ENCODE peak calls at places on chromosomes 16 and 17, in seven cellular contexts. C is stimulated activated CD4-positive, alpha-beta T cell treated with anti-CD3 and anti-CD28 coated beads, Interleukin-2, amount 100 ng/mL, for 48 hours; O is left cardiac atrium; A is A549; V is D341Med; F is stimulated activated CD8-positive, alpha-beta memory T cell treated with anti-CD3 and anti-CD28 coated beads, Interleukin-12 subunit alpha, Interleukin-12 subunit beta, amount 100 ng/mL, for 4 hours; T is H54. D is an unnamed sample.
A peak's percentile ranks its signal among the peaks of the same experiment; 100 is the strongest.

GRCh38 chr17:2700491-2701141 is 10.9 kb downstream of the CLUH start:
- DNase-seq in O (no peak), V (peak; percentile 17), C (no peak), T (no peak), F (no peak), A (no peak), D (no peak)

GRCh38 chr17:28807925-28808641 is 34.5 kb downstream of the FAM222B start:
- DNase-seq in C (no peak), A (peak; percentile 57), T (peak; percentile 23), F (no peak), O (no peak), V (no peak), D (no peak)

GRCh38 chr17:62756198-62756597 is 51.9 kb downstream of the MARCHF10 start:
- DNase-seq in T (no peak), F (no peak), O (no peak), A (no peak), V (no peak), C (no peak), D (no peak)

GRCh38 chr16:89268585-89268984 is 51.1 kb downstream of the ZNF778 start:
- DNase-seq in T (no peak), V (peak; percentile 14), A (no peak), F (no peak), O (no peak), C (no peak), D (no peak)

GRCh38 chr17:75069783-75070182 is 18.0 kb upstream of the SLC16A5 start:
- DNase-seq in C (no peak), F (no peak), T (peak; percentile 61), V (peak; percentile 66), O (no peak), A (peak; percentile 78), D (no peak)

GRCh38 chr16:84907575-84907974 is 87.8 kb downstream of the CRISPLD2 start:
- DNase-seq in T (no peak), C (no peak), O (peak; percentile 48), V (no peak), A (no peak), F (no peak), D (no peak)

GRCh38 chr16:29687755-29688154 is 8.8 kb downstream of the QPRT start:
- DNase-seq in V (no peak), C (no peak), F (no peak), O (no peak), A (no peak), T (no peak), D (no peak)

GRCh38 chr16:53581784-53582183 is 78.8 kb upstream of the AKTIP start:
- DNase-seq in T (no peak), F (no peak), O (no peak), A (no peak), C (no peak), V (no peak), D (no peak)

GRCh38 chr17:75208161-75208560 is 2.7 kb downstream of the NUP85 start:
- DNase-seq in C (no peak), O (no peak), A (no peak), T (no peak), F (no peak), V (no peak), D (no peak)

GRCh38 chr17:17084941-17085340 is 42.7 kb downstream of the MPRIP start:
- DNase-seq in T (no peak), V (no peak), F (no peak), O (peak; percentile 2), C (no peak), A (no peak), D (no peak)

GRCh38 chr16:27302126-27302525 is 11.6 kb upstream of the IL4R start:
- DNase-seq in F (no peak), A (no peak), C (no peak), V (no peak), T (no peak), O (no peak), D (no peak)

GRCh38 chr16:12532871-12533610 is 270.6 kb downstream of the CPPED1 start:
- DNase-seq in O (peak; percentile 35), A (no peak), V (no peak), T (no peak), C (no peak), F (peak; percentile 6), D (peak; percentile 84)

GRCh38 chr17:43771463-43771862 is 7.3 kb downstream of the DUSP3 start:
- DNase-seq in T (no peak), C (no peak), O (no peak), A (no peak), F (no peak), V (no peak), D (no peak)

GRCh38 chr16:86186361-86186760 is 287.4 kb downstream of the IRF8 start:
- DNase-seq in C (no peak), A (no peak), O (no peak), T (no peak), V (no peak), F (no peak), D (no peak)

GRCh38 chr16:9049241-9049640 is 42.2 kb upstream of the HAPSTR1 start:
- DNase-seq in A (no peak), V (no peak), C (no peak), F (no peak), O (no peak), T (no peak), D (no peak)

GRCh38 chr16:65634291-65634690 is 512.4 kb upstream of the CDH11 start:
- DNase-seq in A (no peak), V (no peak), O (no peak), C (no peak), F (no peak), T (no peak), D (no peak)

GRCh38 chr16:65426484-65426883 is 304.6 kb upstream of the CDH11 start:
- DNase-seq in F (no peak), T (no peak), V (no peak), A (no peak), C (no peak), O (no peak), D (no peak)

GRCh38 chr17:30232015-30232821 is 3.3 kb downstream of the SLC6A4 start:
- DNase-seq in O (no peak), C (no peak), A (no peak), F (no peak), T (no peak), V (no peak), D (no peak)

GRCh38 chr17:76262732-76263344 is 2.3 kb upstream of the UBALD2 start:
- DNase-seq in O (no peak), A (no peak), V (peak; percentile 27), T (no peak), F (no peak), C (no peak), D (no peak)

GRCh38 chr17:76121932-76122383 is 18.4 kb upstream of the EXOC7 start:
- DNase-seq in V (no peak), F (no peak), T (no peak), A (no peak), O (no peak), C (no peak), D (no peak)

GRCh38 chr16:27245276-27246231 is 23.0 kb downstream of the NSMCE1 start:
- DNase-seq in C (peak; percentile 53), V (no peak), A (peak; percentile 65), O (no peak), T (no peak), F (no peak), D (no peak)

GRCh38 chr16:70151391-70151790 is 22.2 kb upstream of the CLEC18C start:
- DNase-seq in T (no peak), F (no peak), V (peak; percentile 25), O (peak; percentile 13), A (peak; percentile 3), C (no peak), D (no peak)

GRCh38 chr16:80993293-80993691 is 13.4 kb downstream of the CMC2 start:
- DNase-seq in C (no peak), A (no peak), F (no peak), V (no peak), O (no peak), T (no peak), D (no peak)

GRCh38 chr17:43871947-43872690 is 25.1 kb downstream of the CD300LG start:
- DNase-seq in A (no peak), F (no peak), T (no peak), O (no peak), V (no peak), C (no peak), D (no peak)

GRCh38 chr17:82875418-82875856 is 35.6 kb upstream of the ZNF750 start:
- DNase-seq in C (no peak), A (no peak), T (no peak), O (no peak), F (no peak), V (no peak), D (no peak)

GRCh38 chr16:26772503-26772902 is 294.2 kb upstream of the C16orf82 start:
- DNase-seq in C (no peak), A (no peak), V (no peak), T (no peak), O (no peak), F (no peak), D (no peak)

GRCh38 chr16:30884760-30885159 is 9.1 kb downstream of the BCL7C start:
- DNase-seq in V (no peak), F (no peak), C (no peak), T (no peak), A (no peak), O (no peak), D (no peak)

GRCh38 chr16:1656808-1657617 is 21.1 kb upstream of the JPT2 start:
- DNase-seq in F (no peak), A (no peak), V (no peak), O (peak; percentile 74), T (no peak), C (no peak), D (no peak)

GRCh38 chr17:69084911-69085310 is 24.2 kb upstream of the ABCA9 start:
- DNase-seq in V (peak; percentile 59), C (no peak), A (peak; percentile 31), T (no peak), F (no peak), O (no peak), D (no peak)

GRCh38 chr17:42409467-42410351 is 13.3 kb downstream of the CAVIN1 start:
- DNase-seq in A (peak; percentile 99), V (no peak), T (peak; percentile 93), F (no peak), C (no peak), O (peak; percentile 81), D (no peak)

GRCh38 chr16:19175492-19176262 is 7.6 kb downstream of the SYT17 start:
- DNase-seq in C (no peak), O (no peak), V (no peak), T (no peak), A (no peak), F (no peak), D (no peak)

GRCh38 chr16:81863630-81864352 is 84.7 kb downstream of the PLCG2 start:
- DNase-seq in O (no peak), A (no peak), C (no peak), F (no peak), T (no peak), V (no peak), D (no peak)

GRCh38 chr17:77571141-77571540 is 387.4 kb upstream of the TNRC6C start:
- DNase-seq in O (no peak), A (no peak), F (no peak), V (peak; percentile 83), T (no peak), C (no peak), D (no peak)

GRCh38 chr17:72121164-72122001 is 563 bp downstream of the SOX9 start:
- DNase-seq in T (peak; percentile 49), F (no peak), A (peak; percentile 60), O (peak; percentile 36), C (no peak), V (peak; percentile 74), D (no peak)

GRCh38 chr16:22190169-22191088 is 15.6 kb upstream of the EEF2K start:
- DNase-seq in A (peak; percentile 81), O (peak; percentile 100), C (peak; percentile 100), F (peak; percentile 98), T (peak; percentile 76), V (peak; percentile 92), D (peak; percentile 99)

GRCh38 chr16:12362482-12363458 is 386.2 kb downstream of the SNX29 start:
- DNase-seq in A (no peak), F (no peak), T (no peak), C (no peak), V (no peak), O (peak; percentile 69), D (no peak)

GRCh38 chr17:7842950-7843535 is 9.0 kb downstream of the KDM6B start:
- DNase-seq in T (no peak), F (no peak), A (peak; percentile 52), V (no peak), O (peak; percentile 90), C (no peak), D (peak; percentile 57)

D was measured in T-helper 1 cell.